ENCODE peak calls at places on chromosome 18, in five cellular contexts. Z, E, D, C and X are unnamed samples.

GRCh38 chr18:47731276-47731675 is 199.2 kb downstream of the SMAD2 start:
- DNase-seq in E (no peak), C (no peak), Z (no peak), D (no peak), X (no peak)

GRCh38 chr18:3923750-3924149 is 473.8 kb downstream of the TGIF1 start:
- DNase-seq in C (no peak), E (no peak), Z (no peak), D (no peak), X (no peak)

GRCh38 chr18:9571546-9571945 is 42.8 kb downstream of the PPP4R1 start:
- DNase-seq in C (no peak), Z (no peak), E (no peak), D (no peak), X (no peak)

GRCh38 chr18:21218862-21219261 is 23.2 kb upstream of the GREB1L start:
- DNase-seq in E (no peak), Z (no peak), D (no peak), C (no peak), X (no peak)

GRCh38 chr18:59655661-59656060 is 41.6 kb downstream of the CCBE1 start:
- DNase-seq in D (no peak), Z (no peak), E (no peak), C (no peak), X (no peak)

GRCh38 chr18:64929026-64929425 is 780.1 kb upstream of the LINC00305 start:
- DNase-seq in C (no peak), Z (peak; percentile 0), D (no peak), E (no peak), X (no peak)

GRCh38 chr18:48023334-48024008 is 93.0 kb upstream of the SMAD2 start:
- DNase-seq in E (peak; percentile 52), Z (no peak), C (no peak), D (peak; percentile 13), X (peak; percentile 15)

GRCh38 chr18:76922107-76922506 is 99.8 kb downstream of the ZNF236 start:
- DNase-seq in Z (peak; percentile 25), E (peak; percentile 2), D (peak; percentile 22), C (peak; percentile 26), X (peak; percentile 11)

GRCh38 chr18:13527256-13527655 is 199.1 kb downstream of the FAM210A start:
- DNase-seq in D (no peak), E (no peak), Z (no peak), C (no peak), X (no peak)

GRCh38 chr18:78427081-78427480 is 552.5 kb upstream of the SALL3 start:
- DNase-seq in E (no peak), D (no peak), C (no peak), Z (no peak), X (no peak)

GRCh38 chr18:908631-909621 is 4.3 kb downstream of the ADCYAP1 start:
- DNase-seq in Z (no peak), D (no peak), E (no peak), C (no peak), X (no peak)

GRCh38 chr18:76348267-76349066 is 146.6 kb downstream of the ZNF516 start:
- DNase-seq in C (no peak), Z (no peak), D (peak; percentile 81), E (no peak), X (no peak)

GRCh38 chr18:6747646-6748045 is 18.1 kb downstream of the ARHGAP28 start:
- DNase-seq in Z (no peak), E (no peak), D (no peak), C (no peak), X (no peak)

GRCh38 chr18:31657823-31658669 is 26.3 kb downstream of the B4GALT6 start:
- DNase-seq in E (no peak), C (peak; percentile 95), D (no peak), Z (no peak), X (no peak)

GRCh38 chr18:55856191-55856590 is 268.2 kb upstream of the TCF4 start:
- DNase-seq in Z (peak; percentile 58), E (no peak), C (no peak), D (no peak), X (no peak)

GRCh38 chr18:3665187-3665586 is 215.2 kb downstream of the TGIF1 start:
- DNase-seq in E (no peak), C (no peak), D (no peak), Z (no peak), X (no peak)

GRCh38 chr18:65436430-65436829 is 314.4 kb upstream of the CDH7 start:
- DNase-seq in Z (peak; percentile 15), C (no peak), D (peak; percentile 1), E (no peak), X (no peak)

GRCh38 chr18:26970637-26971036 is 105.1 kb upstream of the AQP4 start:
- DNase-seq in E (no peak), D (no peak), C (no peak), Z (no peak), X (no peak)
- TF ChIP-seq SRF in E (no peak), D (no peak), C (no peak), Z (no peak), X (no peak)

GRCh38 chr18:74346206-74346605 is 30.6 kb downstream of the C18orf63 start:
- DNase-seq in Z (no peak), D (no peak), E (no peak), C (no peak), X (no peak)

GRCh38 chr18:74356959-74357358 is 41.3 kb downstream of the C18orf63 start:
- DNase-seq in C (no peak), D (no peak), Z (no peak), E (no peak), X (no peak)

GRCh38 chr18:74353169-74353775 is 37.6 kb downstream of the C18orf63 start:
- DNase-seq in Z (peak; percentile 13), C (peak; percentile 24), D (peak; percentile 63), E (peak; percentile 29), X (no peak)

DNA sequence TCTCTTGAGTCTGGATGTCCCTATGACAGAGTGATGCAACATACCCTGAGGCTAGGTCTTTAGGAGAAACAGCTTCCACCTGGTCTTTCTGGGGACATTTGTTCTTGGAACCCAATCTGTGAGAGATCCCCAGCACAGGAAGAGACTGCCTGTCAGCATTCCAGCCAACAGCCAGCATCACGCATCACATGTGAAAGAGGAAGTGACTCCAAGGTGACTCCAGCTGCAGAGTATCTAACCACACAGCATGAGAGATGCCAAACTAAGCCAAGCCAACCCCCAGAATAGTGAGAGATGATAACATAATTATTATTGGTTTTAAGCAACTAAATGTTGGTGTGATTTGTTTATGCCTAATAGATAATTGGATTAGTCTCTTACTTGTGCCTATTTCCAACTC is 35.7 kb downstream of the C18orf63 start:
- DNase-seq in Z (no peak), C (no peak), D (no peak), E (no peak), X (no peak)
- TF ChIP-seq SRF in Z (no peak), C (no peak), D (no peak), E (no peak), X (no peak)

GRCh38 chr18:79644006-79644665 is 35.5 kb upstream of the CTDP1 start:
- DNase-seq in C (peak; percentile 15), Z (no peak), E (peak; percentile 88), D (peak; percentile 50), X (peak; percentile 88)

GRCh38 chr18:79641722-79642497 is 37.7 kb upstream of the CTDP1 start:
- DNase-seq in Z (no peak), D (no peak), E (no peak), C (no peak), X (no peak)

GRCh38 chr18:79640875-79641274 is 38.7 kb upstream of the CTDP1 start:
- DNase-seq in C (no peak), D (no peak), E (no peak), Z (no peak), X (no peak)

GRCh38 chr18:79643049-79643765 is 36.4 kb upstream of the CTDP1 start:
- DNase-seq in D (no peak), E (no peak), C (no peak), Z (no peak), X (no peak)

GRCh38 chr18:79642626-79643025 is 37.0 kb upstream of the CTDP1 start:
- DNase-seq in Z (no peak), E (no peak), C (no peak), D (no peak), X (no peak)
- TF ChIP-seq SRF in Z (no peak), E (no peak), C (no peak), D (no peak), X (no peak)

GRCh38 chr18:46070232-46070631 is 1.8 kb downstream of the PSTPIP2 start:
- DNase-seq in D (no peak), Z (no peak), C (no peak), E (no peak), X (no peak)

GRCh38 chr18:46071894-46072867 is at the start of gene PSTPIP2:
- DNase-seq in E (peak; percentile 22), C (no peak), D (no peak), Z (no peak), X (peak; percentile 72)

GRCh38 chr18:46069524-46069923 is 2.5 kb downstream of the PSTPIP2 start:
- DNase-seq in Z (no peak), D (no peak), C (no peak), E (no peak), X (no peak)

GRCh38 chr18:46071615-46071893 is 506 bp downstream of the PSTPIP2 start:
- DNase-seq in Z (no peak), C (no peak), D (no peak), E (no peak), X (no peak)

GRCh38 chr18:46070683-46071614 is 1.1 kb downstream of the PSTPIP2 start:
- DNase-seq in E (no peak), Z (no peak), C (no peak), D (no peak), X (no peak)
- TF ChIP-seq SRF in E (no peak), Z (no peak), C (no peak), D (no peak), X (no peak)

DNA sequence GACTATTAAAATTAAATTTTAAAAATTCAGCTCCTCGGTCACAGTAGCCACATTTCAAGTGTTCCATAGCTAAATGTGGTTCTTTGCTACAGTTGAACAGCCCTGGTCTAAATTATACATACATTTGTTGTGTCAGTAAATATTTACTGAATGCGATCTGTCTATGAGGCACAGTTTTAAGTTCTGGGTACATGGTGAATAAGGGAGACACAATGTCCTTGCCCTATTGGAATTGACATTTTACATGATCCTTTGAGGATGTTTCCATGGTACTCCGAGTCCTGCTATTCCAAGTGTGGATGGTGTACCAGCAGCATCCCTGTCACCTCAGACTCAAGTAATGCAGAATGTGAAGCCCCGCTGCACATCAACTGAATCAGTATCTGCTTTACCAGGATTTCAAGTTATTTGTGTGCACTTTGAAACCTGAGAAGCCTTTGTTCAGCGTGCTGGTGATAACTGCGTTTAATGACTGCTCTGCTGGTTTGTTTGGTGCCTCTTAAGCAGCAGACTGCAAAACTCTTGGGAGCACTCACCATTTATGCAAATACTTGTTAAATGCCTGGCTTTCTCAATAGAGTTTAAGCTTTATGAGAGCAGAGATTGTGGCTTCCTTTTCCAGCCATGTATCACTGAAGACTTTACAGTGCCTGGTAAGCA is 1.5 kb downstream of the GALNT1 start:
- DNase-seq in C (no peak), D (peak; percentile 55), E (no peak), Z (no peak), X (no peak)
- TF ChIP-seq SRF in C (no peak), D (no peak), E (no peak), Z (no peak), X (no peak)

DNA sequence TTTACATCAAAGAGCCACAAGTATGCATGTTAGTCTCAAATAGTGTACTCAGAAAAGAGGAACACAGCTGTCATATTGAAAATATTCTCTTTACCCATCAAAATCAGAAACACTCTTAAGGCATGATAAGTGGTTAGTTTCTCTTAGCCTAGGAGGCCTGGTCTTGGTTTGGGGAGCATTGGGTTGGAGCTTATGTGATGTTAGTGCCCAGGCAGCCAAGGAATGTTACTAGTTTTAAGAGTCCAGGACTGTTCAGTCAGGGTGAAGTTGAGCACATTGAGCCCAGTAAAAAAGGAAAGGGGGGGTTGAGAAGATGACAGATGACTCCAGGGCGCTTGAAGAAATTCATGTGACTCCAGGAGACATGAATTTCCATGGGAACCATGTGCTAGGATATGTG is 340.6 kb downstream of the HRH4 start:
- DNase-seq in C (no peak), D (no peak), E (no peak), Z (no peak), X (no peak)
- TF ChIP-seq SRF in C (no peak), D (no peak), E (no peak), Z (no peak), X (no peak)